ENCODE peak calls at places on chromosomes 5 and 9, in four cellular contexts. A is amniotic epithelial cell, O is GDM1, J is HCT116. X is an unnamed sample.

GRCh38 chr9:96116275-96117051 is 185.5 kb downstream of the HSD17B3 start:
- DNase-seq in A (no peak), J (no peak), O (no peak), X (no peak)

GRCh38 chr9:6014668-6015270 is 655 bp downstream of the RANBP6 start:
- DNase-seq in J (peak; percentile 7), A (peak; percentile 84), O (no peak), X (no peak)

GRCh38 chr5:13664377-13664776 is 280.1 kb downstream of the DNAH5 start:
- DNase-seq in O (no peak), J (no peak), A (peak; percentile 74), X (no peak)

GRCh38 chr5:135036405-135036804 is 2.4 kb upstream of the PITX1 start:
- DNase-seq in A (no peak), J (no peak), O (no peak), X (no peak)

GRCh38 chr5:31408814-31409213 is 123.1 kb downstream of the DROSHA start:
- DNase-seq in A (peak; percentile 42), J (no peak), O (no peak), X (no peak)

GRCh38 chr5:670396-671270 is 22.5 kb downstream of the TPPP start:
- DNase-seq in O (no peak), J (no peak), A (no peak), X (no peak)

GRCh38 chr9:83281306-83282255 is 218.6 kb upstream of the RASEF start:
- DNase-seq in J (no peak), A (peak; percentile 8), O (peak; percentile 40), X (no peak)

GRCh38 chr9:94213513-94214124 is 45.5 kb upstream of the ZNF169 start:
- DNase-seq in J (peak; percentile 71), A (peak; percentile 65), O (peak; percentile 62), X (peak; percentile 1)

GRCh38 chr5:122858451-122858850 is 13.0 kb downstream of the SNX24 start:
- DNase-seq in A (peak; percentile 51), J (no peak), O (no peak), X (no peak)

GRCh38 chr5:111389390-111390082 is 122.8 kb downstream of the STARD4 start:
- DNase-seq in O (no peak), A (peak; percentile 88), J (peak; percentile 31), X (no peak)

GRCh38 chr5:74136276-74136675 is 504.3 kb downstream of the ENC1 start:
- DNase-seq in J (no peak), O (no peak), A (no peak), X (no peak)

GRCh38 chr5:38273626-38274025 is 15.3 kb downstream of the EGFLAM start:
- DNase-seq in O (no peak), J (no peak), A (no peak), X (no peak)

GRCh38 chr9:109507421-109507838 is 9.3 kb upstream of the PTPN3 start:
- DNase-seq in J (no peak), O (no peak), A (peak; percentile 84), X (no peak)

GRCh38 chr5:27403248-27403882 is 365.0 kb upstream of the CDH9 start:
- DNase-seq in A (peak; percentile 42), J (no peak), O (no peak), X (no peak)

GRCh38 chr5:174323878-174324281 is 278.4 kb downstream of the NSG2 start:
- DNase-seq in O (peak; percentile 17), J (peak; percentile 72), A (peak; percentile 61), X (no peak)

GRCh38 chr5:170748986-170749385 is 34.5 kb upstream of the GABRP start:
- DNase-seq in J (no peak), O (no peak), A (no peak), X (no peak)

GRCh38 chr5:131389869-131390265 is 126.0 kb downstream of the CDC42SE2 start:
- DNase-seq in A (no peak), J (no peak), O (no peak), X (no peak)

GRCh38 chr5:41094871-41095270 is 23.7 kb upstream of the MROH2B start:
- DNase-seq in A (no peak), J (peak; percentile 7), O (no peak), X (no peak)